ENCODE peak calls at places on chromosomes 7 and 10, in five cellular contexts. C is uterus, Q is adrenal gland, T is neuronal stem cell, U is body of pancreas. I is an unnamed sample. For H3K4me1, the result is how much of the 10 kb centered on the place peaks cover.

GRCh38 chr7:138325434-138325833 is 134.6 kb upstream of the TRIM24 start:
- DNase-seq in U (no peak), C (no peak), T (no peak), Q (no peak), I (no peak)

GRCh38 chr10:21519981-21520436 is 5.5 kb downstream of the SKIDA1 start:
- DNase-seq in Q (no peak), U (no peak), C (no peak), T (no peak), I (no peak)

GRCh38 chr7:55271661-55272060 is 93.5 kb upstream of the LANCL2 start:
- DNase-seq in T (no peak), Q (no peak), U (no peak), C (no peak), I (no peak)

GRCh38 chr7:11726251-11727155 is 105.5 kb downstream of the THSD7A start:
- DNase-seq in C (peak), Q (no peak), T (no peak), U (peak), I (peak)

GRCh38 chr10:32953277-32953927 is 4.6 kb downstream of the ITGB1 start:
- DNase-seq in Q (no peak), C (no peak), U (peak), T (no peak), I (no peak)

GRCh38 chr10:130930821-130931220 is 380.7 kb downstream of the TCERG1L start:
- DNase-seq in T (no peak), Q (no peak), C (no peak), U (no peak), I (no peak)

GRCh38 chr7:76505168-76506080 is 4.9 kb upstream of the UPK3B start:
- DNase-seq in T (no peak), U (no peak), Q (peak), C (no peak), I (no peak)

GRCh38 chr10:69745698-69746097 is 56.0 kb upstream of the COL13A1 start:
- DNase-seq in Q (no peak), T (no peak), U (no peak), C (no peak), I (no peak)

GRCh38 chr10:4840151-4840550 is 14.1 kb downstream of the AKR1E2 start:
- DNase-seq in Q (no peak), T (no peak), C (no peak), U (no peak), I (no peak)

GRCh38 chr10:19347592-19347991 is 299.0 kb downstream of the MALRD1 start:
- DNase-seq in C (no peak), Q (no peak), T (peak), U (no peak), I (no peak)

GRCh38 chr7:47392241-47392759 is 189.6 kb downstream of the TNS3 start:
- DNase-seq in Q (peak), T (no peak), C (peak), U (peak), I (peak)

GRCh38 chr10:102342462-102342861 is 53.0 kb upstream of the NFKB2 start:
- DNase-seq in C (no peak), Q (no peak), U (no peak), T (no peak), I (no peak)

GRCh38 chr7:37782166-37782565 is 66.2 kb upstream of the NME8 start:
- DNase-seq in C (no peak), U (no peak), T (no peak), Q (no peak), I (no peak)

GRCh38 chr7:23347682-23348180 is 48.6 kb downstream of the MALSU1 start:
- DNase-seq in C (no peak), T (no peak), U (no peak), Q (no peak), I (no peak)

GRCh38 chr7:127889677-127890076 is 141.6 kb downstream of the LRRC4 start:
- DNase-seq in C (no peak), U (no peak), Q (no peak), T (no peak), I (no peak)

GRCh38 chr10:89702121-89702480 is 711 bp downstream of the KIF20B start:
- DNase-seq in U (no peak), Q (no peak), C (no peak), T (no peak), I (no peak)

GRCh38 chr7:102152672-102153585 is 133.7 kb upstream of the SH2B2 start:
- DNase-seq in T (no peak), U (no peak), Q (no peak), C (peak), I (peak)

GRCh38 chr10:100868391-100868790 is 44.4 kb upstream of the SLF2 start:
- DNase-seq in C (no peak), Q (no peak), U (no peak), T (no peak), I (no peak)

GRCh38 chr10:100864981-100865380 is 47.8 kb upstream of the SLF2 start:
- DNase-seq in T (no peak), C (no peak), U (peak), Q (no peak), I (no peak)

GRCh38 chr10:100867564-100867963 is 45.2 kb upstream of the SLF2 start:
- DNase-seq in U (no peak), C (no peak), T (no peak), Q (no peak), I (no peak)

GRCh38 chr10:100866010-100866409 is 46.8 kb upstream of the SLF2 start:
- DNase-seq in U (no peak), Q (no peak), T (no peak), C (no peak), I (no peak)

DNA sequence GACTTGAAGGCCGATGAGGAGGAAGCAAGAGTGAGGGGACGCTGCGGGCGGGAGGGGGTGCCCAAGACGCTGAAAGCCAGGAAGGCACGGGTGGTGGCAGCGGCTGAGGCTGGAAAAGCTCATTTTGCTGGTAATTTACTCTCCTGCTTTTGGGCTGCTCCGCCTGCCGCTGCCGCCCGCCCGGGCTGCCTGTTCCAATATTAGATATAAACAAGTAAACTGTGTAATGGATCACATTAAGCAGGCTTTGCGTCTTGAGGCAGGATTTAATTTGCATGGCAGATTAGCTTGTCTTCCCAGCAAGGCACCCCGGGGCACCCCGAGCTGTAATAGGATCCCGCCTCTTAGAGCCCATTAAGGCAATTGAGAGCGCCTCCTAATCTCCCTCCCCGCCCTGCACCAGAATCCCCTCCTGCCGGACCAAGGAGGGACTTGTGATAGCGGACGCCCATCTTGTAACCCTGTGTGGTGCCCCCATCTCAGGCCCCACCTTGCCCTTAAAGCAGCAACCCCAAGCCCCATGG is 46.1 kb upstream of the SLF2 start:
- DNase-seq in Q (no peak), T (no peak), C (no peak), U (no peak), I (no peak)
- H3K4me3 ChIP-seq in Q (no peak), T (no peak), C (no peak), U (no peak), I (no peak)

GRCh38 chr7:135160858-135161653 is 9.5 kb downstream of the CYREN start:
- DNase-seq in T (no peak), U (no peak), C (no peak), Q (no peak), I (no peak)

GRCh38 chr7:135161669-135162068 is 8.8 kb downstream of the CYREN start:
- DNase-seq in T (no peak), Q (no peak), U (no peak), C (no peak), I (no peak)

GRCh38 chr7:135164357-135165021 is 6.0 kb downstream of the CYREN start:
- DNase-seq in U (peak), Q (no peak), T (no peak), C (no peak), I (peak)

GRCh38 chr7:135160098-135160857 is 10.2 kb downstream of the CYREN start:
- DNase-seq in U (no peak), C (no peak), Q (no peak), T (no peak), I (no peak)

GRCh38 chr7:135162382-135163001 is 8.0 kb downstream of the CYREN start:
- DNase-seq in C (no peak), U (no peak), T (no peak), Q (no peak), I (no peak)
- H3K4me1 ChIP-seq in C (under half), U (under half), T (under half), Q (half or more), I (under half)

DNA sequence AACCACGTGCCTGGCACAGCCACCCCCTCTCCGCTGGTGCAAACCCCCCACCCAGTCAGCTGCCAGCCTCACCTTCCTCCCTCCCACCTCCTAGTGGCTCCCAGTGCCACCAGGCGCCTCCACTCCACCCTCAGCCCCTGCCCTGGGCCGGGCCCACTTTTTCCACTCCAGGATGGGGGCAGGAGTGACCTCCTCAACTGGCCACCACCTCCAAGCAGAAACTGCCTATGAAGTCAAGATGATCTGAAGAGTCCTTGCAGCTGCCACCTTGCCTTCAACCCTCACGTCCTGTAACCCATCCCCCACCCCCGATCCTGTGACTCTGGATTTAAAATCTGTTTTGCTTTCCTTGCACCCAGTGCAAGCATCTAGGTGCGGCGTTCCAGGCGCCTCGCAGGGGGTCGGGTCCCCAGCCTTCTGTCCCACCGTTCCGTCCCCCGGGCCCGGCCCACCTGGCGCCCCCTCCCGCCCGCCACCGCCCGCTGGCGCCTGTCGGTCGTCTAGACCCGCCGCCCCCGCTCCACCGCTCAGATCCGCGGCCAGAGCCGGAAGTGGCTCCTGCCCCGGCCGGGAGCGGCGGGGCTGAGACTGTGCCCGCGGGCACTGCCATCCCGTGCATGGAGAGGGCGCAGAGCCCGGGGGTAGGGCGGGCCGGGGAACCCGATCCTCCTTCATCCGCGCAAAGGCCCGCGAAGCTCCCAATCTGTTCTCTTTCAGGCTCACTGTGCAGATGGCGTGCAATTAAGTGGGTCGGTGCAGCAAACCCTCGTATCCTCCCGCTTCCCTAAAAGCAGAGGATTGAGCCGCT is 51.2 kb upstream of the GTF2I start:
- DNase-seq in C (no peak), T (no peak), U (peak), Q (peak), I (peak)
- H3K27ac ChIP-seq in C (peak), T (no peak), U (peak), Q (peak), I (no peak)

DNA sequence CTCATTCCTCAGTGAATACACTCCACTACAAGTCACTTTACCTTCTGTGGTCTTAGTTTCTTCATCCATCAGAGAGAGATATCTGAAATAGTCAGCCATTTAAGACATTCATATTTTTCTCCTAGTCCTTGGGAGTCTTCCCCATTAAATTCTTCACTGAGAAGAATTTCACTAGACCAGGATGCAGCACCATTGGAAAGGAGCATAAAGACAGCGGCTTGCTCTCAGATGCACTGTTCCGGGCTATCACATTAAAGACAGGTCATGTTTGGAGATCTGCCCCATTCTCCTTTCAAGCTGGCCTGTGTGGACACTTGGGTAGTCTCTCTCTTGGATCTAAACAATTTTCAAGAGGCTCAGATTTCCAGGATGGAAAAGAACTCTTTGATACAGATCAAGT is 32.2 kb upstream of the ARID5B start:
- DNase-seq in U (no peak), C (no peak), Q (no peak), T (no peak), I (no peak)
- H3K4me3 ChIP-seq in U (no peak), C (no peak), Q (no peak), T (no peak), I (no peak)

GRCh38 chr10:71263376-71263775 is 51.0 kb downstream of the UNC5B start:
- DNase-seq in U (peak), C (no peak), Q (no peak), T (no peak), I (peak)
- H3K4me1 ChIP-seq in U (under half), C (under half), Q (under half), T (under half), I (under half)

DNA sequence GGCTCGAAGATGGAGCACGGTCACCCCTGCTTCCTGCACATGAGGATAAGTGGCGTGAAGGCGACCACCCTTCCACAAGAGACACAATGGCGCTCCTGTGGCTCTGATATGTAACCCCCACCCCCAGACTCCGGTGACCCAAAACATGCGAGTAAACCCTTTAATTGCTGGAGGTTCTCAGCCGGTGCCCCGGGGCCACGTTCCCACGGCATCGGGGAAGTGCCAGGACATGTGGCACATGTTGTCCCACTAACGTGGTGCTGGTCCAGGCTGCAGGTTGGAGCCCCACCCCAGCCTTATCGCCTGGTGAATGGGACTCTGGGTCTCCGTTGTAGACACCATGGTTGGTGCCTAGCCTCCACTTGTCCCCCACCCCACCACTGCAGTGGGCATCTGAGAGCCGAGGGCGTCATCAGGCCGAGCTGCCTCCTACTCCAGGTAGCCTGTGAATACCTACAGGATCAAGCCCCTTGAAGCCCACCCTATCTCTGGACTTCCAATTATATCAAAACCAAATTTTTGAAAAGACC is 132.8 kb downstream of the PRKAG2 start:
- DNase-seq in T (no peak), C (no peak), U (no peak), Q (no peak), I (no peak)
- H3K27ac ChIP-seq in T (peak), C (no peak), U (no peak), Q (no peak), I (peak)

GRCh38 chr7:114663502-114663901 is 248.9 kb downstream of the FOXP2 start:
- DNase-seq in T (peak), Q (no peak), U (no peak), C (no peak), I (no peak)
- H3K4me3 ChIP-seq in T (no peak), Q (no peak), U (no peak), C (no peak), I (no peak)

I was measured in right cardiac atrium.